ENCODE peak calls at places on chromosomes 11 and 22, in seven cellular contexts. G is left ventricle myocardium inferior, C is adipocyte, N is mucosa of gallbladder, K is adrenal gland, H is BJ, P is AG10803. F is an unnamed sample.

GRCh38 chr22:49350441-49351121 is 477.1 kb downstream of the BRD1 start:
- DNase-seq in H (no peak), C (no peak), N (no peak), G (no peak), P (no peak), K (no peak), F (no peak)

GRCh38 chr11:73107597-73107996 is 34.5 kb downstream of the FCHSD2 start:
- DNase-seq in G (no peak), C (no peak), H (no peak), N (no peak), P (no peak), K (no peak), F (no peak)

GRCh38 chr11:86558219-86558618 is 114.2 kb downstream of the ME3 start:
- DNase-seq in P (peak; percentile 51), G (no peak), K (peak; percentile 36), N (no peak), H (no peak), C (peak; percentile 51), F (no peak)

GRCh38 chr22:49235463-49236300 is 592.0 kb downstream of the BRD1 start:
- DNase-seq in H (no peak), G (no peak), N (peak; percentile 32), P (no peak), K (no peak), C (no peak), F (no peak)

GRCh38 chr22:24409707-24410106 is 17.7 kb upstream of the ADORA2A start:
- DNase-seq in C (no peak), P (no peak), G (no peak), K (peak; percentile 73), N (no peak), H (no peak), F (no peak)

GRCh38 chr22:44701824-44702478 is at the start of gene PRR5:
- DNase-seq in K (peak; percentile 87), H (peak; percentile 29), N (peak; percentile 83), P (peak; percentile 93), G (peak; percentile 74), C (peak; percentile 93), F (peak; percentile 80)

GRCh38 chr22:28268176-28268575 is 349.1 kb upstream of the PITPNB start:
- DNase-seq in H (no peak), K (peak; percentile 44), N (no peak), C (peak; percentile 30), G (no peak), P (no peak), F (peak; percentile 65)

GRCh38 chr11:77141034-77141433 is 13.0 kb downstream of the MYO7A start:
- DNase-seq in C (peak; percentile 31), N (no peak), G (no peak), H (no peak), P (no peak), K (no peak), F (no peak)

GRCh38 chr22:38843716-38844660 is at the start of gene NPTXR:
- DNase-seq in G (peak; percentile 54), P (peak; percentile 28), C (peak; percentile 82), K (peak; percentile 64), N (peak; percentile 34), H (no peak), F (peak; percentile 68)

GRCh38 chr11:67194096-67194495 is 72.2 kb upstream of the GRK2 start:
- DNase-seq in H (no peak), C (no peak), G (no peak), K (no peak), P (no peak), N (no peak), F (no peak)

GRCh38 chr22:39434243-39434653 is 22.6 kb upstream of the MGAT3 start:
- DNase-seq in P (peak; percentile 18), K (peak; percentile 74), H (no peak), C (no peak), G (peak; percentile 52), N (no peak), F (no peak)

GRCh38 chr22:30605449-30606110 is 1.4 kb upstream of the TCN2 start:
- DNase-seq in N (peak; percentile 54), P (peak; percentile 39), H (no peak), K (peak; percentile 66), G (peak; percentile 45), C (peak; percentile 65), F (peak; percentile 33)

GRCh38 chr11:69008774-69009440 is 4.1 kb downstream of the MRGPRF start:
- DNase-seq in P (peak; percentile 96), H (peak; percentile 96), C (peak; percentile 99), K (peak; percentile 44), N (peak; percentile 91), G (peak; percentile 73), F (peak; percentile 26)

GRCh38 chr22:44882226-44882905 is 127.4 kb downstream of the PHF21B start:
- DNase-seq in C (no peak), H (no peak), P (no peak), G (no peak), K (peak; percentile 5), N (no peak), F (no peak)

GRCh38 chr11:73982595-73982989 is at the start of gene UCP2:
- DNase-seq in N (peak; percentile 82), C (peak; percentile 85), P (no peak), K (peak; percentile 84), G (peak; percentile 88), H (no peak), F (peak; percentile 90)

GRCh38 chr11:2525941-2526807 is 81.4 kb downstream of the KCNQ1 start:
- DNase-seq in P (no peak), C (no peak), N (no peak), H (no peak), G (peak; percentile 12), K (peak; percentile 20), F (peak; percentile 94)

GRCh38 chr22:30640361-30640760 is 4.8 kb downstream of the SLC35E4 start:
- DNase-seq in G (no peak), H (no peak), P (no peak), K (no peak), N (no peak), C (no peak), F (no peak)

GRCh38 chr11:17405232-17406005 is 17.0 kb upstream of the KCNJ11 start:
- DNase-seq in H (no peak), N (peak; percentile 86), C (peak; percentile 54), K (peak; percentile 89), G (peak; percentile 75), P (peak; percentile 70), F (peak; percentile 96)

GRCh38 chr11:81005595-81005994 is 1564.8 kb upstream of the TENM4 start:
- DNase-seq in G (no peak), K (no peak), N (no peak), P (peak; percentile 74), C (no peak), H (peak; percentile 11), F (no peak)

GRCh38 chr11:9895016-9895415 is 231.1 kb downstream of the SWAP70 start:
- DNase-seq in C (no peak), H (no peak), G (no peak), N (no peak), P (peak; percentile 96), K (no peak), F (no peak)

GRCh38 chr11:133693110-133693509 is 152.2 kb downstream of the SPATA19 start:
- DNase-seq in H (no peak), G (peak; percentile 25), C (no peak), N (no peak), P (no peak), K (no peak), F (no peak)

GRCh38 chr22:41650821-41651220 is 29.7 kb downstream of the XRCC6 start:
- DNase-seq in P (no peak), K (no peak), C (no peak), H (no peak), G (no peak), N (no peak), F (no peak)

GRCh38 chr11:118090545-118091162 is 3.9 kb upstream of the SMIM35 start:
- DNase-seq in G (no peak), K (no peak), H (no peak), N (no peak), P (no peak), C (no peak), F (peak; percentile 56)

GRCh38 chr22:17396531-17396930 is 27.3 kb downstream of the CECR2 start:
- DNase-seq in H (no peak), P (no peak), N (no peak), G (no peak), K (no peak), C (no peak), F (no peak)

GRCh38 chr11:650482-650881 is 13.4 kb downstream of the DRD4 start:
- DNase-seq in H (no peak), K (no peak), C (no peak), N (no peak), G (no peak), P (no peak), F (no peak)

GRCh38 chr11:69425895-69426544 is 55.4 kb upstream of the LINC01488 start:
- DNase-seq in N (no peak), K (no peak), C (no peak), G (no peak), H (no peak), P (no peak), F (no peak)

GRCh38 chr11:92852946-92853345 is 116.5 kb upstream of the MTNR1B start:
- DNase-seq in H (no peak), K (no peak), G (no peak), N (no peak), P (no peak), C (no peak), F (peak; percentile 83)

GRCh38 chr22:45671783-45672563 is at the start of gene ATXN10:
- DNase-seq in K (peak; percentile 54), N (peak; percentile 43), C (peak; percentile 84), H (no peak), G (peak; percentile 69), P (peak; percentile 79), F (peak; percentile 65)

GRCh38 chr11:124961972-124962609 is 8.1 kb downstream of the CCDC15 start:
- DNase-seq in K (no peak), N (peak; percentile 24), G (no peak), P (peak; percentile 81), H (no peak), C (peak; percentile 89), F (no peak)

GRCh38 chr22:29663230-29663826 is 56.5 kb upstream of the CABP7 start:
- DNase-seq in P (no peak), N (no peak), G (no peak), K (no peak), H (no peak), C (no peak), F (no peak)

GRCh38 chr22:43996170-43996980 is 27.7 kb upstream of the PARVB start:
- DNase-seq in N (peak; percentile 39), G (peak; percentile 69), P (no peak), C (no peak), H (no peak), K (peak; percentile 52), F (peak; percentile 13)

GRCh38 chr11:1888347-1888753 is 3.3 kb downstream of the PRR33 start:
- DNase-seq in K (no peak), C (no peak), H (no peak), G (no peak), N (no peak), P (no peak), F (no peak)

GRCh38 chr11:118438314-118438931 is 2.1 kb downstream of the KMT2A start:
- DNase-seq in N (peak; percentile 36), P (peak; percentile 78), C (peak; percentile 92), G (peak; percentile 14), K (peak; percentile 81), H (peak; percentile 48), F (peak; percentile 68)

GRCh38 chr11:21268036-21268435 is 598.6 kb downstream of the NELL1 start:
- DNase-seq in G (no peak), P (no peak), N (no peak), H (no peak), C (no peak), K (no peak), F (no peak)

GRCh38 chr11:1867381-1867780 is 14.5 kb downstream of the LSP1 start:
- DNase-seq in K (peak; percentile 62), H (no peak), C (no peak), P (no peak), N (no peak), G (peak; percentile 13), F (no peak)

GRCh38 chr22:32991353-32992115 is 66.6 kb downstream of the SYN3 start:
- DNase-seq in N (no peak), P (peak; percentile 51), K (peak; percentile 31), H (no peak), G (peak; percentile 46), C (peak; percentile 91), F (no peak)

F was measured in thyroid gland.